ENCODE peak calls at places on chromosome 20, in six cellular contexts. One of them, this sample, is unnamed.

GRCh38 chr20:2900845-2901592 is 27.7 kb downstream of the PTPRA start:
- DNase-seq in right cardiac atrium: no peak
- DNase-seq in CD4-positive, CD25-positive, alpha-beta regulatory T cell: peak; percentile 16
- DNase-seq in heart right ventricle: no peak
- DNase-seq in aorta: no peak
- DNase-seq in pancreas: no peak
- DNase-seq in this sample: no peak

GRCh38 chr20:35718972-35719635 is 19.9 kb downstream of the ROMO1 start:
- DNase-seq in right cardiac atrium: no peak
- DNase-seq in pancreas: no peak
- DNase-seq in heart right ventricle: no peak
- DNase-seq in aorta: peak; percentile 46
- DNase-seq in CD4-positive, CD25-positive, alpha-beta regulatory T cell: no peak
- DNase-seq in this sample: no peak

GRCh38 chr20:46004813-46005505 is 3.7 kb upstream of the MMP9 start:
- DNase-seq in pancreas: no peak
- DNase-seq in heart right ventricle: peak; percentile 48
- DNase-seq in aorta: no peak
- DNase-seq in right cardiac atrium: peak; percentile 61
- DNase-seq in CD4-positive, CD25-positive, alpha-beta regulatory T cell: peak; percentile 44
- DNase-seq in this sample: no peak

GRCh38 chr20:8036771-8037170 is 17.2 kb upstream of the TMX4 start:
- DNase-seq in CD4-positive, CD25-positive, alpha-beta regulatory T cell: no peak
- DNase-seq in aorta: no peak
- DNase-seq in pancreas: no peak
- DNase-seq in heart right ventricle: no peak
- DNase-seq in right cardiac atrium: no peak
- DNase-seq in this sample: no peak

GRCh38 chr20:32975698-32976674 is 28.2 kb downstream of the SUN5 start:
- DNase-seq in pancreas: no peak
- DNase-seq in CD4-positive, CD25-positive, alpha-beta regulatory T cell: no peak
- DNase-seq in aorta: no peak
- DNase-seq in heart right ventricle: peak; percentile 41
- DNase-seq in right cardiac atrium: peak; percentile 62
- DNase-seq in this sample: no peak

GRCh38 chr20:3995749-3996305 is 19.5 kb downstream of the RNF24 start:
- DNase-seq in pancreas: no peak
- DNase-seq in CD4-positive, CD25-positive, alpha-beta regulatory T cell: no peak
- DNase-seq in right cardiac atrium: no peak
- DNase-seq in heart right ventricle: no peak
- DNase-seq in aorta: no peak
- DNase-seq in this sample: no peak

GRCh38 chr20:59184880-59185447 is 21.3 kb downstream of the ZNF831 start:
- DNase-seq in right cardiac atrium: no peak
- DNase-seq in heart right ventricle: no peak
- DNase-seq in aorta: no peak
- DNase-seq in pancreas: no peak
- DNase-seq in CD4-positive, CD25-positive, alpha-beta regulatory T cell: no peak
- DNase-seq in this sample: no peak

GRCh38 chr20:62984666-62985065 is 22.1 kb downstream of the BHLHE23 start:
- DNase-seq in heart right ventricle: no peak
- DNase-seq in aorta: no peak
- DNase-seq in pancreas: no peak
- DNase-seq in right cardiac atrium: no peak
- DNase-seq in CD4-positive, CD25-positive, alpha-beta regulatory T cell: no peak
- DNase-seq in this sample: no peak

GRCh38 chr20:36113566-36114247 is 40.8 kb upstream of the EPB41L1 start:
- DNase-seq in aorta: no peak
- DNase-seq in right cardiac atrium: no peak
- DNase-seq in heart right ventricle: no peak
- DNase-seq in pancreas: no peak
- DNase-seq in CD4-positive, CD25-positive, alpha-beta regulatory T cell: no peak
- DNase-seq in this sample: no peak

GRCh38 chr20:19688031-19688806 is 69.8 kb upstream of the RIN2 start:
- DNase-seq in CD4-positive, CD25-positive, alpha-beta regulatory T cell: no peak
- DNase-seq in right cardiac atrium: peak; percentile 94
- DNase-seq in heart right ventricle: peak; percentile 74
- DNase-seq in aorta: peak; percentile 90
- DNase-seq in pancreas: peak; percentile 78
- DNase-seq in this sample: no peak

GRCh38 chr20:47164076-47164634 is 192.3 kb downstream of the ZMYND8 start:
- DNase-seq in pancreas: no peak
- DNase-seq in heart right ventricle: no peak
- DNase-seq in aorta: no peak
- DNase-seq in right cardiac atrium: no peak
- DNase-seq in CD4-positive, CD25-positive, alpha-beta regulatory T cell: no peak
- DNase-seq in this sample: no peak

GRCh38 chr20:9485614-9486325 is 28.6 kb upstream of the LAMP5 start:
- DNase-seq in heart right ventricle: no peak
- DNase-seq in pancreas: no peak
- DNase-seq in CD4-positive, CD25-positive, alpha-beta regulatory T cell: no peak
- DNase-seq in right cardiac atrium: no peak
- DNase-seq in aorta: no peak
- DNase-seq in this sample: no peak

GRCh38 chr20:17712201-17712600 is 12.4 kb downstream of the BANF2 start:
- DNase-seq in aorta: no peak
- DNase-seq in right cardiac atrium: no peak
- DNase-seq in pancreas: no peak
- DNase-seq in CD4-positive, CD25-positive, alpha-beta regulatory T cell: no peak
- DNase-seq in heart right ventricle: no peak
- DNase-seq in this sample: no peak

GRCh38 chr20:38999217-38999616 is 37.1 kb downstream of the DHX35 start:
- DNase-seq in heart right ventricle: no peak
- DNase-seq in right cardiac atrium: no peak
- DNase-seq in pancreas: no peak
- DNase-seq in aorta: no peak
- DNase-seq in CD4-positive, CD25-positive, alpha-beta regulatory T cell: no peak
- DNase-seq in this sample: no peak

GRCh38 chr20:51091564-51092195 is 68.8 kb upstream of the KCNG1 start:
- DNase-seq in pancreas: no peak
- DNase-seq in heart right ventricle: no peak
- DNase-seq in right cardiac atrium: no peak
- DNase-seq in aorta: no peak
- DNase-seq in CD4-positive, CD25-positive, alpha-beta regulatory T cell: no peak
- DNase-seq in this sample: no peak

GRCh38 chr20:11155156-11155805 is 481.5 kb upstream of the JAG1 start:
- DNase-seq in right cardiac atrium: no peak
- DNase-seq in heart right ventricle: no peak
- DNase-seq in CD4-positive, CD25-positive, alpha-beta regulatory T cell: no peak
- DNase-seq in pancreas: no peak
- DNase-seq in aorta: no peak
- DNase-seq in this sample: no peak

GRCh38 chr20:57390604-57391438 is at the start of gene RBM38:
- DNase-seq in CD4-positive, CD25-positive, alpha-beta regulatory T cell: peak; percentile 77
- DNase-seq in pancreas: peak; percentile 91
- DNase-seq in aorta: peak; percentile 88
- DNase-seq in heart right ventricle: peak; percentile 60
- DNase-seq in right cardiac atrium: peak; percentile 88
- DNase-seq in this sample: peak; percentile 68

GRCh38 chr20:44188752-44189151 is 1.8 kb upstream of the JPH2 start:
- DNase-seq in aorta: peak; percentile 40
- DNase-seq in pancreas: no peak
- DNase-seq in heart right ventricle: no peak
- DNase-seq in CD4-positive, CD25-positive, alpha-beta regulatory T cell: no peak
- DNase-seq in right cardiac atrium: no peak
- DNase-seq in this sample: no peak

GRCh38 chr20:41776450-41776849 is 158.3 kb upstream of the CHD6 start:
- DNase-seq in pancreas: no peak
- DNase-seq in heart right ventricle: no peak
- DNase-seq in right cardiac atrium: no peak
- DNase-seq in aorta: no peak
- DNase-seq in CD4-positive, CD25-positive, alpha-beta regulatory T cell: no peak
- DNase-seq in this sample: no peak

GRCh38 chr20:17427646-17428045 is 103.5 kb downstream of the BFSP1 start:
- DNase-seq in pancreas: no peak
- DNase-seq in aorta: no peak
- DNase-seq in CD4-positive, CD25-positive, alpha-beta regulatory T cell: no peak
- DNase-seq in right cardiac atrium: no peak
- DNase-seq in heart right ventricle: no peak
- DNase-seq in this sample: no peak

GRCh38 chr20:25308671-25309394 is 60.9 kb downstream of the PYGB start:
- DNase-seq in CD4-positive, CD25-positive, alpha-beta regulatory T cell: no peak
- DNase-seq in right cardiac atrium: peak; percentile 44
- DNase-seq in aorta: peak; percentile 72
- DNase-seq in pancreas: peak; percentile 54
- DNase-seq in heart right ventricle: no peak
- DNase-seq in this sample: no peak
- H3K27ac ChIP-seq in CD4-positive, CD25-positive, alpha-beta regulatory T cell: no peak overlapping the region
- H3K27ac ChIP-seq in right cardiac atrium: no peak overlapping the region
- H3K27ac ChIP-seq in aorta: no peak overlapping the region
- H3K27ac ChIP-seq in pancreas: no peak overlapping the region
- H3K27ac ChIP-seq in heart right ventricle: peak overlapping the region; percentile 68
- H3K27ac ChIP-seq in this sample: no peak overlapping the region

GRCh38 chr20:24636626-24637025 is 167.2 kb downstream of the SYNDIG1 start:
- DNase-seq in right cardiac atrium: no peak
- DNase-seq in aorta: no peak
- DNase-seq in heart right ventricle: no peak
- DNase-seq in pancreas: no peak
- DNase-seq in CD4-positive, CD25-positive, alpha-beta regulatory T cell: no peak
- DNase-seq in this sample: no peak

GRCh38 chr20:24633026-24633425 is 163.6 kb downstream of the SYNDIG1 start:
- DNase-seq in heart right ventricle: no peak
- DNase-seq in CD4-positive, CD25-positive, alpha-beta regulatory T cell: no peak
- DNase-seq in pancreas: no peak
- DNase-seq in right cardiac atrium: peak; percentile 52
- DNase-seq in aorta: no peak
- DNase-seq in this sample: no peak

GRCh38 chr20:24633521-24633920 is 164.1 kb downstream of the SYNDIG1 start:
- DNase-seq in pancreas: no peak
- DNase-seq in heart right ventricle: no peak
- DNase-seq in right cardiac atrium: no peak
- DNase-seq in aorta: no peak
- DNase-seq in CD4-positive, CD25-positive, alpha-beta regulatory T cell: no peak
- DNase-seq in this sample: no peak

GRCh38 chr20:24632581-24632980 is 163.2 kb downstream of the SYNDIG1 start:
- DNase-seq in right cardiac atrium: no peak
- DNase-seq in aorta: no peak
- DNase-seq in pancreas: no peak
- DNase-seq in CD4-positive, CD25-positive, alpha-beta regulatory T cell: no peak
- DNase-seq in heart right ventricle: no peak
- DNase-seq in this sample: no peak

GRCh38 chr20:24634855-24635254 is 165.4 kb downstream of the SYNDIG1 start:
- DNase-seq in CD4-positive, CD25-positive, alpha-beta regulatory T cell: no peak
- DNase-seq in right cardiac atrium: no peak
- DNase-seq in heart right ventricle: no peak
- DNase-seq in aorta: no peak
- DNase-seq in pancreas: no peak
- DNase-seq in this sample: no peak
- H3K4me1 ChIP-seq in CD4-positive, CD25-positive, alpha-beta regulatory T cell: no peaks in the 10 kb centered on the region
- H3K4me1 ChIP-seq in right cardiac atrium: no peaks in the 10 kb centered on the region
- H3K4me1 ChIP-seq in heart right ventricle: peaks cover 6% of the 10 kb centered on the region
- H3K4me1 ChIP-seq in aorta: no peaks in the 10 kb centered on the region
- H3K4me1 ChIP-seq in pancreas: no peaks in the 10 kb centered on the region
- H3K4me1 ChIP-seq in this sample: no peaks in the 10 kb centered on the region

DNA sequence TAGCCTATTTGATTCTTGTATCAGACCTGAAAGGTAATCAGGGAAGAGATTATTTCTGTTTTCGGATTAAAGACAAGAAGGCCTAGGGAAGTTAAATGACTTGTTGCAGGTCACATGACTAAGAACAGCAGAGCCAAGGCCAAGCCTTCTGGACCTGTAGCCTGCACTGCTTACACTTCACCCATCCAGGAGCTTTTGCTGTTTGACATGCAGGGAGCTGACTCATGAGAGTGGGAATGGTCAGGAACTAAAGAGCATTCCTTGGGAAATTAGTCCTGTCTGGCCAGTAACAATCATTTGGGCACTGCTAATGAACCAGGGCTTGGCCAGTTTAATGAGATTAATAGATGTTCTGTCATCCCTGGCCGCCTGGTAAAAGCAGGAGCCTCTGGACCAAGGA is 46.8 kb downstream of the EIF2S2 start:
- DNase-seq in aorta: no peak
- DNase-seq in CD4-positive, CD25-positive, alpha-beta regulatory T cell: no peak
- DNase-seq in right cardiac atrium: no peak
- DNase-seq in pancreas: no peak
- DNase-seq in heart right ventricle: no peak
- DNase-seq in this sample: no peak
- H3K27ac ChIP-seq in aorta: no peak overlapping the region
- H3K27ac ChIP-seq in CD4-positive, CD25-positive, alpha-beta regulatory T cell: no peak overlapping the region
- H3K27ac ChIP-seq in right cardiac atrium: no peak overlapping the region
- H3K27ac ChIP-seq in pancreas: no peak overlapping the region
- H3K27ac ChIP-seq in heart right ventricle: no peak overlapping the region
- H3K27ac ChIP-seq in this sample: no peak overlapping the region

DNA sequence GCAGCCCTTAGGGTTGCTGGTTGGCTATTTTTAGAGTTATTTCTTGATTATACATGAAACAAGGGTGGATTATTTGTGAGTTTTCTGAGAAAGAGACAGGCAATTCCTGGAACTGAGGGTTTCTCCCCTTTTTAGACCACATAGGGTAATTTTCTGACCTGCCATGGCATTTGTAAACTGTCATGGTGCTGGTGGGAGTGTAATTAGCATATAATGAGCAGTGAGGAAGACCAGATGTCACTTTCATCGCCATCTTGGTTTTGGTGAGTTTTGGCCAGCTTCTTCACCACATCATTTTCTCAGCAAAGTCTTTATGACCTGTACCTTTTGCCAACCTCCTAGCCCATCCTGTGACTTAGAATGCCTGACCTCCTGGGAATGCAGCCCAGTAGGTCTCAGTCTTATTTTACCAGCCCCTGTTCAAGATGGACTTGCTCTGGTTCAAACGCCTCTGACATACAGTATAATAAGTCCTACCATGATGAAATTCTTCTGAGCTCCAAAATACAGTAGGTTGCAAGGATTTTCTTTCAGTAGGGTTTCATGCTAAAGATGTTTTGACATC is 117.1 kb downstream of the ISM1 start:
- DNase-seq in right cardiac atrium: no peak
- DNase-seq in pancreas: no peak
- DNase-seq in CD4-positive, CD25-positive, alpha-beta regulatory T cell: no peak
- DNase-seq in aorta: no peak
- DNase-seq in heart right ventricle: no peak
- DNase-seq in this sample: no peak
- H3K4me1 ChIP-seq in right cardiac atrium: no peaks in the 10 kb centered on the region
- H3K4me1 ChIP-seq in pancreas: no peaks in the 10 kb centered on the region
- H3K4me1 ChIP-seq in CD4-positive, CD25-positive, alpha-beta regulatory T cell: no peaks in the 10 kb centered on the region
- H3K4me1 ChIP-seq in aorta: no peaks in the 10 kb centered on the region
- H3K4me1 ChIP-seq in heart right ventricle: no peaks in the 10 kb centered on the region
- H3K4me1 ChIP-seq in this sample: no peaks in the 10 kb centered on the region

GRCh38 chr20:23206995-23207394 is 120.9 kb upstream of the CD93 start:
- DNase-seq in aorta: no peak
- DNase-seq in pancreas: no peak
- DNase-seq in right cardiac atrium: no peak
- DNase-seq in heart right ventricle: no peak
- DNase-seq in CD4-positive, CD25-positive, alpha-beta regulatory T cell: no peak
- DNase-seq in this sample: no peak
- H3K27ac ChIP-seq in aorta: no peak overlapping the region
- H3K27ac ChIP-seq in pancreas: no peak overlapping the region
- H3K27ac ChIP-seq in right cardiac atrium: no peak overlapping the region
- H3K27ac ChIP-seq in heart right ventricle: peak overlapping the region; percentile 89
- H3K27ac ChIP-seq in CD4-positive, CD25-positive, alpha-beta regulatory T cell: no peak overlapping the region
- H3K27ac ChIP-seq in this sample: no peak overlapping the region

DNA sequence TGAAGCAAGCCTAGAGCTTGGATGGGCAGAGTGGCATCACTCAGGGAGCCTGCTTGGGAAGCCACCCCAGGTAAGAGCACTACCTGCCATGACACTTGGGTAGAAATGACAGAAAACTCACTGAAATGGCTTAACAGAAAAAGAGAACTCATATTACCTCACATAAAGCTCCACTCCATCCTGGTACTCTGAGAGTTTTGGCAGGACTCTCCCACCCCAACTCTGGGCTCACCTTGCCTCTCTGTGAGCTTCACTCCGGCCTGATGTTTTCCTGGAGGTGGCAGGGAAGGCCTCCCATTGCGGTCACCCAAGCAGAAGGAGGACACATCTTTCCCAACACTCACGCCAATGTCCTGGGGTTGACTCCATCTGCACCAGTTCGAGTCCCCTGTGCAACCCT is 446.0 kb upstream of the SULF2 start:
- DNase-seq in pancreas: peak; percentile 12
- DNase-seq in CD4-positive, CD25-positive, alpha-beta regulatory T cell: no peak
- DNase-seq in right cardiac atrium: no peak
- DNase-seq in aorta: peak; percentile 13
- DNase-seq in heart right ventricle: no peak
- DNase-seq in this sample: no peak
- H3K4me1 ChIP-seq in pancreas: no peaks in the 10 kb centered on the region
- H3K4me1 ChIP-seq in CD4-positive, CD25-positive, alpha-beta regulatory T cell: no peaks in the 10 kb centered on the region
- H3K4me1 ChIP-seq in right cardiac atrium: no peaks in the 10 kb centered on the region
- H3K4me1 ChIP-seq in aorta: no peaks in the 10 kb centered on the region
- H3K4me1 ChIP-seq in heart right ventricle: no peaks in the 10 kb centered on the region
- H3K4me1 ChIP-seq in this sample: no peaks in the 10 kb centered on the region

This sample was measured in effector memory CD4-positive, alpha-beta T cell.